ENCODE peak calls at places on chromosome 6, in nine cellular contexts. Z, D, H, K, R, V, G, J and M are unnamed samples.

GRCh38 chr6:52595000-52595795 is 18.3 kb upstream of the TRAM2 start:
- DNase-seq in Z (peak), D (peak), H (peak), K (no peak), R (peak), V (peak), G (peak), J (peak), M (no peak)

GRCh38 chr6:2478200-2478599 is 232.8 kb upstream of the GMDS start:
- DNase-seq in Z (no peak), D (peak), H (no peak), K (no peak), R (peak), V (no peak), G (no peak), J (no peak), M (no peak)

GRCh38 chr6:81896561-81896960 is 144.1 kb upstream of the TENT5A start:
- DNase-seq in Z (no peak), D (no peak), H (no peak), K (no peak), R (peak), V (no peak), G (no peak), J (no peak), M (no peak)

GRCh38 chr6:152648090-152648489 is 10.9 kb upstream of the SYNE1 start:
- DNase-seq in Z (no peak), D (no peak), H (no peak), K (no peak), R (no peak), V (no peak), G (no peak), J (no peak), M (no peak)

GRCh38 chr6:143179096-143179495 is 118.4 kb downstream of the AIG1 start:
- DNase-seq in Z (no peak), D (no peak), H (no peak), K (no peak), R (no peak), V (no peak), G (no peak), J (no peak), M (no peak)

GRCh38 chr6:128857806-128858205 is 25.1 kb upstream of the LAMA2 start:
- DNase-seq in Z (no peak), D (no peak), H (no peak), K (no peak), R (no peak), V (no peak), G (no peak), J (no peak), M (no peak)

GRCh38 chr6:166381733-166382499 is 824 bp downstream of the MPC1 start:
- DNase-seq in Z (peak), D (peak), H (peak), K (no peak), R (peak), V (peak), G (peak), J (peak), M (peak)

GRCh38 chr6:137851669-137852068 is 15.4 kb upstream of the TNFAIP3 start:
- DNase-seq in Z (no peak), D (no peak), H (no peak), K (no peak), R (no peak), V (peak), G (no peak), J (no peak), M (no peak)

GRCh38 chr6:37036146-37036545 is 30.7 kb downstream of the FGD2 start:
- DNase-seq in Z (no peak), D (no peak), H (no peak), K (no peak), R (no peak), V (no peak), G (peak), J (no peak), M (no peak)

GRCh38 chr6:121305957-121306607 is 28.2 kb downstream of the TBC1D32 start:
- DNase-seq in Z (peak), D (no peak), H (no peak), K (peak), R (peak), V (peak), G (peak), J (no peak), M (no peak)

GRCh38 chr6:5674723-5675122 is 332.0 kb downstream of the NRN1 start:
- DNase-seq in Z (no peak), D (no peak), H (no peak), K (no peak), R (no peak), V (no peak), G (no peak), J (no peak), M (no peak)

GRCh38 chr6:159852877-159853276 is 37.9 kb upstream of the MAS1 start:
- DNase-seq in Z (peak), D (no peak), H (no peak), K (no peak), R (no peak), V (peak), G (peak), J (peak), M (no peak)

GRCh38 chr6:100103936-100104335 is 109.9 kb upstream of the MCHR2 start:
- DNase-seq in Z (no peak), D (no peak), H (no peak), K (no peak), R (peak), V (no peak), G (no peak), J (no peak), M (no peak)

GRCh38 chr6:43383021-43383667 is 13.7 kb upstream of the ZNF318 start:
- DNase-seq in Z (no peak), D (no peak), H (no peak), K (no peak), R (peak), V (peak), G (no peak), J (no peak), M (no peak)

GRCh38 chr6:156021746-156022396 is 566.2 kb upstream of the NOX3 start:
- DNase-seq in Z (no peak), D (no peak), H (no peak), K (no peak), R (peak), V (peak), G (no peak), J (no peak), M (no peak)

GRCh38 chr6:25181923-25182322 is 97.3 kb upstream of the CARMIL1 start:
- DNase-seq in Z (no peak), D (no peak), H (no peak), K (no peak), R (peak), V (peak), G (no peak), J (no peak), M (no peak)

GRCh38 chr6:53704700-53705099 is 39.1 kb upstream of the KLHL31 start:
- DNase-seq in Z (no peak), D (no peak), H (no peak), K (no peak), R (no peak), V (no peak), G (no peak), J (no peak), M (no peak)

GRCh38 chr6:53703047-53703446 is 37.5 kb upstream of the KLHL31 start:
- DNase-seq in Z (no peak), D (no peak), H (no peak), K (no peak), R (no peak), V (no peak), G (no peak), J (no peak), M (no peak)

GRCh38 chr6:53702316-53702715 is 36.8 kb upstream of the KLHL31 start:
- DNase-seq in Z (no peak), D (peak), H (no peak), K (no peak), R (no peak), V (no peak), G (no peak), J (no peak), M (no peak)

GRCh38 chr6:53707108-53707897 is 41.7 kb upstream of the KLHL31 start:
- DNase-seq in Z (no peak), D (no peak), H (no peak), K (no peak), R (peak), V (no peak), G (no peak), J (no peak), M (no peak)

DNA sequence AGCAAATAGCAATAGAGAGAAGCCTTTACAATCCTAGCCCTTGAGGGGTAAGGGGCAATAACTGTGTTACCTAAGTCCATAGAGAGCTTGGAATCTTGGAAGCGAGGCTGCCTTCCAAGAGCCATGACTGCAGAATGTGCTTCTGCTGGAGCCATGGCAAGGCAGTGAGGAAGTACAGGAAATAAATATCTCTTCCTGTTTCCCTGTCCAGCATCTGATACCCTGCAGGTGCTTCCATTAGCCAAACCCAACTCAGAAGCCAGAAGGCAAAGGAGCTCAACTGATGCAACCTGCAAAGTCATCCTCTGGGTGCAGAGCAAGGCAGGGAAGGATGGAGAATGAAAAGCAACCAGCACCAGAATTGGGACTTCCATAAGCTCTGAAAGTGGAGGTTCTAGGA is 41.0 kb upstream of the KLHL31 start:
- DNase-seq in Z (no peak), D (no peak), H (no peak), K (no peak), R (no peak), V (no peak), G (no peak), J (no peak), M (no peak)
- H3K27ac ChIP-seq in Z (no peak), D (no peak), H (no peak), K (no peak), R (no peak), V (no peak), G (no peak), J (no peak), M (no peak)

GRCh38 chr6:3499603-3500002 is 42.8 kb upstream of the SLC22A23 start:
- DNase-seq in Z (no peak), D (no peak), H (no peak), K (no peak), R (no peak), V (no peak), G (no peak), J (no peak), M (no peak)

GRCh38 chr6:3496395-3496794 is 39.5 kb upstream of the SLC22A23 start:
- DNase-seq in Z (no peak), D (no peak), H (no peak), K (no peak), R (no peak), V (no peak), G (no peak), J (no peak), M (no peak)

GRCh38 chr6:3504354-3504753 is 47.5 kb upstream of the SLC22A23 start:
- DNase-seq in Z (no peak), D (no peak), H (no peak), K (no peak), R (no peak), V (no peak), G (no peak), J (no peak), M (no peak)

GRCh38 chr6:3501826-3502505 is 45.1 kb upstream of the SLC22A23 start:
- DNase-seq in Z (no peak), D (no peak), H (no peak), K (no peak), R (peak), V (no peak), G (no peak), J (no peak), M (no peak)

DNA sequence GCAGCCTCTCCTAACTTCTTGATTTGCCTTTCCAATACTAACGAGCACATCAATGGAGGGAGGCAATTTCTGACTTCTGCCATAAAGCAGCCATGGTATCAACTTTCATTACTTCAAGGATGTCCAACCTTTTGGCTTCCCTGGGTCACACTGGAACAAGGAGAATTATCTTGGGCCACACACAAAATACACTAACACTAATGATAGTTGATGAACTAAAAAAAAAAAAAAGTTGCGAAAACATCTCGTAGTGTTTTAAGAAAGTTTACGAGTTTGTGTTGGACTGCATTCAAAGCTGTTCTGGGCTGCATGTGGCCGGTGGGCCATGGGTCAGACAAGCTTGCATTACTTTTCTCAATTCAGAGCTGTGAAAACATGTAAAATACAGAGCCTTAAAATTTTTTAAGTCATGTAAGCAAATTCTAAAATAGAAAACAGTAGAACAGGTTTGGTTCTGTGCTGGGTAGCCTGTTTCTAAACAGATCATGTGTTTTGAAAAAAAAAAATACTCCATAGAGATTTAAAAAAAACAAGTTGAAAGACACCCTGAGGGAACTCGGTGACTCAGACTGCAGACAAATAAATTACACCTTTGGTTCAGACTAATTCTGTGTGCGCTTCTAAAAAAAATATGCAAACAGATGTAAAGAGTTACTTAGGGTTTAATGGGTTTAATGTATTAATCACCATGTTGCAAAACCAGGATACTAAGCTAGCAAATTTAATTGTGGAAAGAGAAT is 43.6 kb upstream of the SLC22A23 start:
- DNase-seq in Z (peak), D (no peak), H (no peak), K (no peak), R (peak), V (peak), G (no peak), J (no peak), M (no peak)
- H3K27ac ChIP-seq in Z (peak), D (no peak), H (no peak), K (no peak), R (no peak), V (peak), G (no peak), J (no peak), M (no peak)

GRCh38 chr6:35487653-35488516 is 9.0 kb downstream of the TEAD3 start:
- DNase-seq in Z (peak), D (no peak), H (peak), K (no peak), R (peak), V (peak), G (peak), J (no peak), M (no peak)

GRCh38 chr6:35490821-35491557 is 5.9 kb downstream of the TEAD3 start:
- DNase-seq in Z (no peak), D (no peak), H (no peak), K (no peak), R (no peak), V (no peak), G (no peak), J (no peak), M (no peak)

GRCh38 chr6:35488517-35488862 is 8.4 kb downstream of the TEAD3 start:
- DNase-seq in Z (no peak), D (no peak), H (no peak), K (no peak), R (no peak), V (no peak), G (no peak), J (no peak), M (no peak)

GRCh38 chr6:35489995-35490791 is 6.7 kb downstream of the TEAD3 start:
- DNase-seq in Z (peak), D (peak), H (peak), K (no peak), R (peak), V (no peak), G (peak), J (peak), M (peak)

GRCh38 chr6:35489066-35489465 is 7.8 kb downstream of the TEAD3 start:
- DNase-seq in Z (no peak), D (no peak), H (no peak), K (no peak), R (no peak), V (no peak), G (no peak), J (no peak), M (no peak)
- H3K27ac ChIP-seq in Z (peak), D (peak), H (peak), K (no peak), R (no peak), V (no peak), G (peak), J (peak), M (no peak)

GRCh38 chr6:73388800-73389512 is 5.7 kb upstream of the DDX43 start:
- DNase-seq in Z (peak), D (peak), H (peak), K (peak), R (peak), V (peak), G (peak), J (peak), M (no peak)
- H3K27ac ChIP-seq in Z (peak), D (no peak), H (peak), K (peak), R (peak), V (peak), G (peak), J (peak), M (no peak)

DNA sequence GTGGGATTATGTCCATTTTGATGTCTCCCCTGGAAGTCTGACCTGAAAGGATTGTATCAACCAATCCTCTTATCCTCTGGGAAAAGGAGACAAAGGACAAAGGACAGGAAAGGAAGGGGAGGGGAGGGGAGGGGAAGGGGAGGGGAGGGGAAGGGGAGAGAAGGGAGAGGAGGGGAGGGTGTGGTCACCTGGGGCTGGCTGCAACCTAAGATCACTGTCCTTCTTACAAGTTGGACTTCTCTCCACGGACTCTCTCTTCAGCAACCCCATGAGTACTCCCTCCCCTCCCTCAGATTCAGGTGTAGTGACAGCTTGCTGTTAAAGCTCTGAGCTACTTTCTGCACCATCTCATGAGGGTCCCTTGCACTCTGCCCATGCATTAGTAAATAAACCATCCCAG is 58.9 kb upstream of the KLHL31 start:
- DNase-seq in Z (no peak), D (no peak), H (no peak), K (no peak), R (no peak), V (no peak), G (peak), J (no peak), M (no peak)
- H3K27ac ChIP-seq in Z (no peak), D (no peak), H (no peak), K (no peak), R (no peak), V (no peak), G (no peak), J (no peak), M (no peak)

GRCh38 chr6:74734901-74735300 is 471.0 kb downstream of the COL12A1 start:
- DNase-seq in Z (no peak), D (no peak), H (no peak), K (no peak), R (no peak), V (no peak), G (no peak), J (no peak), M (no peak)
- H3K27ac ChIP-seq in Z (no peak), D (peak), H (peak), K (no peak), R (no peak), V (no peak), G (no peak), J (peak), M (no peak)